ENCODE peak calls at places on chromosome 2, in seven cellular contexts. H is Panc1, J is WERI-Rb-1, M is BE2C, B is GM06990, K is cardiac muscle cell, U is neural progenitor cell. S is an unnamed sample. For H3K27me3 and H3K36me3, the result is how much of the 10 kb centered on the place peaks cover.

GRCh38 chr2:236171213-236172201 is 3.3 kb upstream of the GBX2 start:
- DNase-seq in H (no peak), J (no peak), M (no peak), K (no peak), B (no peak), U (peak), S (peak)

GRCh38 chr2:192190474-192190873 is 4.3 kb downstream of the TMEFF2 start:
- DNase-seq in H (no peak), U (no peak), K (peak), M (no peak), J (no peak), B (no peak), S (no peak)

GRCh38 chr2:31893093-31893492 is 117.7 kb downstream of the MEMO1 start:
- DNase-seq in J (no peak), H (no peak), B (no peak), M (no peak), U (peak), K (no peak), S (peak)

GRCh38 chr2:85137131-85137530 is 3.9 kb downstream of the TCF7L1 start:
- DNase-seq in B (no peak), J (no peak), M (no peak), U (no peak), H (no peak), K (no peak), S (no peak)

GRCh38 chr2:200158586-200159365 is 147.7 kb upstream of the SPATS2L start:
- DNase-seq in B (no peak), H (no peak), U (no peak), M (peak), K (no peak), J (no peak), S (no peak)

GRCh38 chr2:74548919-74549684 is 4.6 kb downstream of the LOXL3 start:
- DNase-seq in U (peak), M (peak), K (peak), J (peak), H (no peak), B (peak), S (peak)

GRCh38 chr2:124586210-124586609 is 561.1 kb downstream of the CNTNAP5 start:
- DNase-seq in K (no peak), M (no peak), U (no peak), H (no peak), B (no peak), J (no peak), S (no peak)

GRCh38 chr2:204468689-204469429 is 76.4 kb upstream of the PARD3B start:
- DNase-seq in B (no peak), U (no peak), H (no peak), J (no peak), K (peak), M (peak), S (no peak)

GRCh38 chr2:151826737-151827157 is 1.5 kb downstream of the ARL5A start:
- DNase-seq in K (peak), J (no peak), H (no peak), U (no peak), M (no peak), B (no peak), S (no peak)

GRCh38 chr2:72515696-72516095 is 310.1 kb downstream of the EXOC6B start:
- DNase-seq in U (no peak), B (no peak), M (peak), K (peak), H (no peak), J (no peak), S (no peak)

GRCh38 chr2:231710751-231711676 is 2.7 kb downstream of the PTMA start:
- DNase-seq in B (no peak), K (peak), U (peak), H (no peak), J (no peak), M (peak), S (peak)

GRCh38 chr2:82985572-82986197 is 1473.4 kb downstream of the SUCLG1 start:
- DNase-seq in B (no peak), K (no peak), H (no peak), U (no peak), M (no peak), J (no peak), S (no peak)

GRCh38 chr2:10951558-10952414 is 40.1 kb downstream of the KCNF1 start:
- DNase-seq in B (no peak), J (no peak), K (no peak), H (no peak), M (no peak), U (no peak), S (no peak)

GRCh38 chr2:38600242-38600891 is 2.4 kb downstream of the HNRNPLL start:
- DNase-seq in B (no peak), J (peak), H (no peak), U (peak), M (peak), K (peak), S (peak)

GRCh38 chr2:156907806-156908205 is 349.7 kb upstream of the GALNT5 start:
- DNase-seq in U (no peak), K (no peak), H (no peak), M (no peak), J (no peak), B (no peak), S (no peak)

GRCh38 chr2:192146069-192147006 is 48.4 kb downstream of the TMEFF2 start:
- DNase-seq in J (no peak), M (no peak), B (no peak), U (no peak), K (peak), H (no peak), S (no peak)

GRCh38 chr2:167335627-167336026 is 447.3 kb downstream of the XIRP2 start:
- DNase-seq in H (no peak), J (no peak), U (no peak), M (no peak), K (peak), B (no peak), S (no peak)

GRCh38 chr2:147450661-147451060 is 394.2 kb upstream of the ACVR2A start:
- DNase-seq in H (no peak), U (peak), J (no peak), K (no peak), B (no peak), M (no peak), S (no peak)

GRCh38 chr2:241062342-241063092 is 39.6 kb downstream of the MTERF4 start:
- DNase-seq in U (no peak), B (peak), H (no peak), M (no peak), J (no peak), K (no peak), S (peak)

GRCh38 chr2:25844089-25844488 is 34.2 kb downstream of the ASXL2 start:
- DNase-seq in J (no peak), U (no peak), K (peak), H (no peak), M (peak), B (no peak), S (no peak)

GRCh38 chr2:20035961-20036666 is 15.3 kb downstream of the LAPTM4A start:
- DNase-seq in M (no peak), B (no peak), U (no peak), J (no peak), K (no peak), H (no peak), S (no peak)

GRCh38 chr2:144364988-144365738 is 154.8 kb downstream of the ZEB2 start:
- DNase-seq in B (no peak), J (no peak), K (no peak), U (no peak), H (no peak), M (no peak), S (no peak)

GRCh38 chr2:42922293-42922692 is 129.9 kb upstream of the HAAO start:
- DNase-seq in M (no peak), B (no peak), J (no peak), U (no peak), H (no peak), K (no peak), S (no peak)

GRCh38 chr2:74441111-74441689 is 537 bp downstream of the RTKN start:
- DNase-seq in B (no peak), J (no peak), K (no peak), U (peak), M (no peak), H (no peak), S (peak)

GRCh38 chr2:23601301-23601965 is 216.5 kb downstream of the KLHL29 start:
- DNase-seq in M (no peak), J (no peak), B (no peak), H (no peak), U (no peak), K (peak), S (no peak)

GRCh38 chr2:121239471-121239870 is 45.5 kb downstream of the TFCP2L1 start:
- DNase-seq in B (no peak), K (no peak), H (no peak), M (no peak), U (no peak), J (no peak), S (no peak)

DNA sequence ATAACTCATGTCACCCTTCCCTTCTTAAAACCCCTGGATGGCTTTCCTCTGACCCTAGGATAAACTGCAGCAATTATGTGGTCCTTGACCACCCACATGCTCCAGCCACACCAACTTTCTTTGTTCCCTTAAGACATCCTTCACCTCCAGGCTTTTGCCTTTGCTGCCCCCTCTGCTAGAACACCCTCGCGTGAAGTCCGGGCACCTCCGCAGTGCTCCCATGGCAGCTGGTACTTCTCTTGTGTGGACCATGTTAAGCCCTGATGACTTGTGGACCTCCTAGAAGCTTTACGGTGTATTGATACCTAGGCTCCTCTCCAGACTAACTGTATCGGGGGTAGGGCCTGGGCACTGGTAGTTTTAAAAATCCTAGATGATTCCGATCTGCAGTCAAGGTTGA is 824 bp upstream of the ABHD1 start:
- DNase-seq in M (no peak), K (no peak), H (no peak), U (no peak), J (no peak), B (no peak), S (peak)
- H3K27me3 ChIP-seq in M (under half), K (half or more), H (under half), U (half or more), J (under half), B (under half), S (half or more)

DNA sequence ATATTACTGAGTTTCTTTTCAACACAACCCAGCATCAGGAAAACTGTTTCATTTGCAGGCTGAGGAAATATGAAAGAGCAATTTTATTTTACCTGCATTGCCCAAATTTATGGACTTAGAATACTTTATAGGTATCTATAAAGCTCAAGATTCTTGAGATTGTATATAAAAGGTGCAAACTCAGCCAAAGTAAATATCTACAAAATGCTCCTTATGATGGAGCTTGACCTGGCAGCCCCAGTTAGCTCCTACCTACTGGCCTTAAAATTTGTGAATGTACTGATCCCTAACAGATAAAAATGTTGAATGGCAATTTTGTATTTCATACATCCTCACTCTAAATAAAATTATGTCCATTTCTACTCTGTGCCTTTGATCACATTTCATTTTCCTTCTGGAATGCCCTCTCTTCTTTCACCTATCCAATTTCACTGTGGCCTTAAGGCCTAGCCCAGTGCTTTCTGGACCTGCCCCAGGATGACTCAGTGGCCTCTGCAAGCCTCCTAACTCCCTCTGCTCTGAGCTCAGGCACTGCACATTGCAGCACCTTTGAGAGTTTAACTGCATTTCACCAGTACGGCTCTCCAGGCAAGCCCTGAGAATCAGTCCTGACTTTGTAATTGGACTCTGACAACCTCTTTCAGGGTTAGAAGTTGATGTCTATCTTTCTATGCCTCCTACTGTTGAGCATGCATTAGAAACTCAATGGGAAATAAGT is 126.0 kb downstream of the ANTXR1 start:
- DNase-seq in U (no peak), J (no peak), B (no peak), K (peak), M (no peak), H (peak), S (no peak)
- H3K4me3 ChIP-seq in U (no peak), J (no peak), B (no peak), K (no peak), M (no peak), H (peak), S (no peak)

GRCh38 chr2:188997276-188997675 is 23.1 kb downstream of the COL3A1 start:
- DNase-seq in U (no peak), M (no peak), H (no peak), K (peak), B (no peak), J (no peak), S (no peak)
- H3K36me3 ChIP-seq in U (under half), M (under half), H (under half), K (under half), B (under half), J (under half), S (under half)

GRCh38 chr2:98126061-98126460 is 39.1 kb downstream of the VWA3B start:
- DNase-seq in H (no peak), B (no peak), J (no peak), U (no peak), K (peak), M (no peak), S (no peak)
- H3K27me3 ChIP-seq in H (under half), B (under half), J (under half), U (under half), K (under half), M (under half), S (under half)